ENCODE peak calls at places on chromosomes 3 and 15, in seven cellular contexts. One of them, this sample, is unnamed.

GRCh38 chr3:186413615-186414415 is 51.8 kb upstream of the DGKG start:
- DNase-seq in activated gamma-delta T cell treated with Interleukin-2 at 50 U/mL for 16 hours: peak; percentile 8
- DNase-seq in fibroblast of mammary gland: peak; percentile 64
- DNase-seq in astrocyte of the spinal cord: peak; percentile 33
- DNase-seq in AG08396: no peak
- DNase-seq in neural progenitor cell: peak; percentile 76
- DNase-seq in stimulated activated CD8-positive, alpha-beta memory T cell treated with anti-CD3 and anti-CD28 coated beads, Interleukin-15, amount 100 ng/mL, for 4 hours: no peak
- DNase-seq in this sample: peak; percentile 15

GRCh38 chr3:176514297-176514696 is 683.0 kb downstream of the TBL1XR1 start:
- DNase-seq in activated gamma-delta T cell treated with Interleukin-2 at 50 U/mL for 16 hours: no peak
- DNase-seq in fibroblast of mammary gland: peak; percentile 58
- DNase-seq in astrocyte of the spinal cord: peak; percentile 8
- DNase-seq in AG08396: peak; percentile 12
- DNase-seq in neural progenitor cell: peak; percentile 84
- DNase-seq in stimulated activated CD8-positive, alpha-beta memory T cell treated with anti-CD3 and anti-CD28 coated beads, Interleukin-15, amount 100 ng/mL, for 4 hours: no peak
- DNase-seq in this sample: peak; percentile 1

GRCh38 chr3:27827041-27827440 is 104.9 kb upstream of the EOMES start:
- DNase-seq in activated gamma-delta T cell treated with Interleukin-2 at 50 U/mL for 16 hours: no peak
- DNase-seq in fibroblast of mammary gland: no peak
- DNase-seq in astrocyte of the spinal cord: no peak
- DNase-seq in AG08396: no peak
- DNase-seq in neural progenitor cell: no peak
- DNase-seq in stimulated activated CD8-positive, alpha-beta memory T cell treated with anti-CD3 and anti-CD28 coated beads, Interleukin-15, amount 100 ng/mL, for 4 hours: no peak
- DNase-seq in this sample: no peak

GRCh38 chr3:9064251-9064650 is 101.0 kb upstream of the RAD18 start:
- DNase-seq in activated gamma-delta T cell treated with Interleukin-2 at 50 U/mL for 16 hours: no peak
- DNase-seq in fibroblast of mammary gland: no peak
- DNase-seq in astrocyte of the spinal cord: no peak
- DNase-seq in AG08396: no peak
- DNase-seq in neural progenitor cell: no peak
- DNase-seq in stimulated activated CD8-positive, alpha-beta memory T cell treated with anti-CD3 and anti-CD28 coated beads, Interleukin-15, amount 100 ng/mL, for 4 hours: no peak
- DNase-seq in this sample: no peak

GRCh38 chr3:66722675-66723074 is 221.9 kb upstream of the LRIG1 start:
- DNase-seq in activated gamma-delta T cell treated with Interleukin-2 at 50 U/mL for 16 hours: no peak
- DNase-seq in fibroblast of mammary gland: peak; percentile 86
- DNase-seq in astrocyte of the spinal cord: peak; percentile 77
- DNase-seq in AG08396: peak; percentile 73
- DNase-seq in neural progenitor cell: no peak
- DNase-seq in stimulated activated CD8-positive, alpha-beta memory T cell treated with anti-CD3 and anti-CD28 coated beads, Interleukin-15, amount 100 ng/mL, for 4 hours: no peak
- DNase-seq in this sample: no peak

GRCh38 chr3:158167737-158168469 is 58.0 kb downstream of the RSRC1 start:
- DNase-seq in activated gamma-delta T cell treated with Interleukin-2 at 50 U/mL for 16 hours: peak; percentile 3
- DNase-seq in fibroblast of mammary gland: peak; percentile 99
- DNase-seq in astrocyte of the spinal cord: peak; percentile 96
- DNase-seq in AG08396: peak; percentile 72
- DNase-seq in neural progenitor cell: no peak
- DNase-seq in stimulated activated CD8-positive, alpha-beta memory T cell treated with anti-CD3 and anti-CD28 coated beads, Interleukin-15, amount 100 ng/mL, for 4 hours: no peak
- DNase-seq in this sample: peak; percentile 89

GRCh38 chr3:112464264-112464663 is 35.0 kb downstream of the BTLA start:
- DNase-seq in activated gamma-delta T cell treated with Interleukin-2 at 50 U/mL for 16 hours: no peak
- DNase-seq in fibroblast of mammary gland: no peak
- DNase-seq in astrocyte of the spinal cord: no peak
- DNase-seq in AG08396: no peak
- DNase-seq in neural progenitor cell: no peak
- DNase-seq in stimulated activated CD8-positive, alpha-beta memory T cell treated with anti-CD3 and anti-CD28 coated beads, Interleukin-15, amount 100 ng/mL, for 4 hours: no peak
- DNase-seq in this sample: peak; percentile 28

GRCh38 chr3:132382267-132382666 is 35.0 kb upstream of the DNAJC13 start:
- DNase-seq in activated gamma-delta T cell treated with Interleukin-2 at 50 U/mL for 16 hours: no peak
- DNase-seq in fibroblast of mammary gland: no peak
- DNase-seq in astrocyte of the spinal cord: no peak
- DNase-seq in AG08396: no peak
- DNase-seq in neural progenitor cell: no peak
- DNase-seq in stimulated activated CD8-positive, alpha-beta memory T cell treated with anti-CD3 and anti-CD28 coated beads, Interleukin-15, amount 100 ng/mL, for 4 hours: no peak
- DNase-seq in this sample: no peak

GRCh38 chr3:105594219-105594618 is 227.5 kb downstream of the ALCAM start:
- DNase-seq in activated gamma-delta T cell treated with Interleukin-2 at 50 U/mL for 16 hours: no peak
- DNase-seq in fibroblast of mammary gland: peak; percentile 72
- DNase-seq in astrocyte of the spinal cord: no peak
- DNase-seq in AG08396: peak; percentile 18
- DNase-seq in neural progenitor cell: no peak
- DNase-seq in stimulated activated CD8-positive, alpha-beta memory T cell treated with anti-CD3 and anti-CD28 coated beads, Interleukin-15, amount 100 ng/mL, for 4 hours: no peak
- DNase-seq in this sample: no peak

GRCh38 chr15:44692659-44693058 is 18.5 kb downstream of the PATL2 start:
- DNase-seq in activated gamma-delta T cell treated with Interleukin-2 at 50 U/mL for 16 hours: no peak
- DNase-seq in fibroblast of mammary gland: no peak
- DNase-seq in astrocyte of the spinal cord: no peak
- DNase-seq in AG08396: no peak
- DNase-seq in neural progenitor cell: no peak
- DNase-seq in stimulated activated CD8-positive, alpha-beta memory T cell treated with anti-CD3 and anti-CD28 coated beads, Interleukin-15, amount 100 ng/mL, for 4 hours: no peak
- DNase-seq in this sample: no peak

GRCh38 chr3:87792532-87793321 is 266.1 kb downstream of the CGGBP1 start:
- DNase-seq in activated gamma-delta T cell treated with Interleukin-2 at 50 U/mL for 16 hours: no peak
- DNase-seq in fibroblast of mammary gland: no peak
- DNase-seq in astrocyte of the spinal cord: no peak
- DNase-seq in AG08396: no peak
- DNase-seq in neural progenitor cell: peak; percentile 80
- DNase-seq in stimulated activated CD8-positive, alpha-beta memory T cell treated with anti-CD3 and anti-CD28 coated beads, Interleukin-15, amount 100 ng/mL, for 4 hours: no peak
- DNase-seq in this sample: peak; percentile 38

GRCh38 chr15:73956276-73957086 is 30.2 kb downstream of the LOXL1 start:
- DNase-seq in activated gamma-delta T cell treated with Interleukin-2 at 50 U/mL for 16 hours: no peak
- DNase-seq in fibroblast of mammary gland: peak; percentile 92
- DNase-seq in astrocyte of the spinal cord: peak; percentile 95
- DNase-seq in AG08396: peak; percentile 92
- DNase-seq in neural progenitor cell: no peak
- DNase-seq in stimulated activated CD8-positive, alpha-beta memory T cell treated with anti-CD3 and anti-CD28 coated beads, Interleukin-15, amount 100 ng/mL, for 4 hours: no peak
- DNase-seq in this sample: peak; percentile 98

GRCh38 chr15:29569533-29570092 is 252.7 kb downstream of the TJP1 start:
- DNase-seq in activated gamma-delta T cell treated with Interleukin-2 at 50 U/mL for 16 hours: no peak
- DNase-seq in fibroblast of mammary gland: no peak
- DNase-seq in astrocyte of the spinal cord: no peak
- DNase-seq in AG08396: no peak
- DNase-seq in neural progenitor cell: peak; percentile 69
- DNase-seq in stimulated activated CD8-positive, alpha-beta memory T cell treated with anti-CD3 and anti-CD28 coated beads, Interleukin-15, amount 100 ng/mL, for 4 hours: no peak
- DNase-seq in this sample: no peak

GRCh38 chr15:52247032-52247431 is 48.6 kb downstream of the MYO5C start:
- DNase-seq in activated gamma-delta T cell treated with Interleukin-2 at 50 U/mL for 16 hours: no peak
- DNase-seq in fibroblast of mammary gland: peak; percentile 95
- DNase-seq in astrocyte of the spinal cord: peak; percentile 69
- DNase-seq in AG08396: no peak
- DNase-seq in neural progenitor cell: no peak
- DNase-seq in stimulated activated CD8-positive, alpha-beta memory T cell treated with anti-CD3 and anti-CD28 coated beads, Interleukin-15, amount 100 ng/mL, for 4 hours: no peak
- DNase-seq in this sample: peak; percentile 18

GRCh38 chr3:62797129-62797528 is 78.1 kb downstream of the CADPS start:
- DNase-seq in activated gamma-delta T cell treated with Interleukin-2 at 50 U/mL for 16 hours: no peak
- DNase-seq in fibroblast of mammary gland: no peak
- DNase-seq in astrocyte of the spinal cord: no peak
- DNase-seq in AG08396: no peak
- DNase-seq in neural progenitor cell: no peak
- DNase-seq in stimulated activated CD8-positive, alpha-beta memory T cell treated with anti-CD3 and anti-CD28 coated beads, Interleukin-15, amount 100 ng/mL, for 4 hours: no peak
- DNase-seq in this sample: no peak

GRCh38 chr3:182785142-182785541 is 8.2 kb upstream of the ATP11B start:
- DNase-seq in activated gamma-delta T cell treated with Interleukin-2 at 50 U/mL for 16 hours: no peak
- DNase-seq in fibroblast of mammary gland: no peak
- DNase-seq in astrocyte of the spinal cord: no peak
- DNase-seq in AG08396: no peak
- DNase-seq in neural progenitor cell: no peak
- DNase-seq in stimulated activated CD8-positive, alpha-beta memory T cell treated with anti-CD3 and anti-CD28 coated beads, Interleukin-15, amount 100 ng/mL, for 4 hours: no peak
- DNase-seq in this sample: no peak

GRCh38 chr3:149751551-149751950 is 738 bp downstream of the COMMD2 start:
- DNase-seq in activated gamma-delta T cell treated with Interleukin-2 at 50 U/mL for 16 hours: no peak
- DNase-seq in fibroblast of mammary gland: no peak
- DNase-seq in astrocyte of the spinal cord: no peak
- DNase-seq in AG08396: no peak
- DNase-seq in neural progenitor cell: peak; percentile 21
- DNase-seq in stimulated activated CD8-positive, alpha-beta memory T cell treated with anti-CD3 and anti-CD28 coated beads, Interleukin-15, amount 100 ng/mL, for 4 hours: no peak
- DNase-seq in this sample: no peak

GRCh38 chr3:98563661-98564281 is 29.6 kb downstream of the CPOX start:
- DNase-seq in activated gamma-delta T cell treated with Interleukin-2 at 50 U/mL for 16 hours: no peak
- DNase-seq in fibroblast of mammary gland: peak; percentile 75
- DNase-seq in astrocyte of the spinal cord: peak; percentile 71
- DNase-seq in AG08396: no peak
- DNase-seq in neural progenitor cell: no peak
- DNase-seq in stimulated activated CD8-positive, alpha-beta memory T cell treated with anti-CD3 and anti-CD28 coated beads, Interleukin-15, amount 100 ng/mL, for 4 hours: no peak
- DNase-seq in this sample: peak; percentile 15

GRCh38 chr3:149288655-149289054 is 44.8 kb downstream of the TM4SF18 start:
- DNase-seq in activated gamma-delta T cell treated with Interleukin-2 at 50 U/mL for 16 hours: no peak
- DNase-seq in fibroblast of mammary gland: no peak
- DNase-seq in astrocyte of the spinal cord: no peak
- DNase-seq in AG08396: no peak
- DNase-seq in neural progenitor cell: no peak
- DNase-seq in stimulated activated CD8-positive, alpha-beta memory T cell treated with anti-CD3 and anti-CD28 coated beads, Interleukin-15, amount 100 ng/mL, for 4 hours: no peak
- DNase-seq in this sample: no peak

GRCh38 chr3:11556851-11557644 is 86.7 kb downstream of the VGLL4 start:
- DNase-seq in activated gamma-delta T cell treated with Interleukin-2 at 50 U/mL for 16 hours: no peak
- DNase-seq in fibroblast of mammary gland: peak; percentile 96
- DNase-seq in astrocyte of the spinal cord: peak; percentile 95
- DNase-seq in AG08396: peak; percentile 70
- DNase-seq in neural progenitor cell: no peak
- DNase-seq in stimulated activated CD8-positive, alpha-beta memory T cell treated with anti-CD3 and anti-CD28 coated beads, Interleukin-15, amount 100 ng/mL, for 4 hours: no peak
- DNase-seq in this sample: peak; percentile 93

GRCh38 chr3:26637698-26638097 is 15.1 kb downstream of the LRRC3B start:
- DNase-seq in activated gamma-delta T cell treated with Interleukin-2 at 50 U/mL for 16 hours: no peak
- DNase-seq in fibroblast of mammary gland: no peak
- DNase-seq in astrocyte of the spinal cord: no peak
- DNase-seq in AG08396: no peak
- DNase-seq in neural progenitor cell: no peak
- DNase-seq in stimulated activated CD8-positive, alpha-beta memory T cell treated with anti-CD3 and anti-CD28 coated beads, Interleukin-15, amount 100 ng/mL, for 4 hours: no peak
- DNase-seq in this sample: no peak

GRCh38 chr15:39886418-39886817 is 33.6 kb downstream of the GPR176 start:
- DNase-seq in activated gamma-delta T cell treated with Interleukin-2 at 50 U/mL for 16 hours: no peak
- DNase-seq in fibroblast of mammary gland: no peak
- DNase-seq in astrocyte of the spinal cord: no peak
- DNase-seq in AG08396: no peak
- DNase-seq in neural progenitor cell: no peak
- DNase-seq in stimulated activated CD8-positive, alpha-beta memory T cell treated with anti-CD3 and anti-CD28 coated beads, Interleukin-15, amount 100 ng/mL, for 4 hours: no peak
- DNase-seq in this sample: no peak

GRCh38 chr3:130969621-130970020 is 57.0 kb downstream of the ASTE1 start:
- DNase-seq in activated gamma-delta T cell treated with Interleukin-2 at 50 U/mL for 16 hours: no peak
- DNase-seq in fibroblast of mammary gland: no peak
- DNase-seq in astrocyte of the spinal cord: no peak
- DNase-seq in AG08396: no peak
- DNase-seq in neural progenitor cell: no peak
- DNase-seq in stimulated activated CD8-positive, alpha-beta memory T cell treated with anti-CD3 and anti-CD28 coated beads, Interleukin-15, amount 100 ng/mL, for 4 hours: no peak
- DNase-seq in this sample: no peak

GRCh38 chr15:67259375-67259774 is 4.8 kb downstream of the IQCH start:
- DNase-seq in activated gamma-delta T cell treated with Interleukin-2 at 50 U/mL for 16 hours: no peak
- DNase-seq in fibroblast of mammary gland: no peak
- DNase-seq in astrocyte of the spinal cord: no peak
- DNase-seq in AG08396: no peak
- DNase-seq in neural progenitor cell: no peak
- DNase-seq in stimulated activated CD8-positive, alpha-beta memory T cell treated with anti-CD3 and anti-CD28 coated beads, Interleukin-15, amount 100 ng/mL, for 4 hours: no peak
- DNase-seq in this sample: no peak

GRCh38 chr15:41347236-41347635 is 14.6 kb downstream of the NUSAP1 start:
- DNase-seq in activated gamma-delta T cell treated with Interleukin-2 at 50 U/mL for 16 hours: no peak
- DNase-seq in fibroblast of mammary gland: no peak
- DNase-seq in astrocyte of the spinal cord: no peak
- DNase-seq in AG08396: no peak
- DNase-seq in neural progenitor cell: no peak
- DNase-seq in stimulated activated CD8-positive, alpha-beta memory T cell treated with anti-CD3 and anti-CD28 coated beads, Interleukin-15, amount 100 ng/mL, for 4 hours: no peak
- DNase-seq in this sample: no peak

GRCh38 chr3:68866157-68866556 is 66.2 kb downstream of the TAFA4 start:
- DNase-seq in activated gamma-delta T cell treated with Interleukin-2 at 50 U/mL for 16 hours: no peak
- DNase-seq in fibroblast of mammary gland: no peak
- DNase-seq in astrocyte of the spinal cord: no peak
- DNase-seq in AG08396: no peak
- DNase-seq in neural progenitor cell: peak; percentile 55
- DNase-seq in stimulated activated CD8-positive, alpha-beta memory T cell treated with anti-CD3 and anti-CD28 coated beads, Interleukin-15, amount 100 ng/mL, for 4 hours: no peak
- DNase-seq in this sample: no peak

GRCh38 chr3:113697192-113698090 is 999 bp upstream of the USF3 start:
- DNase-seq in activated gamma-delta T cell treated with Interleukin-2 at 50 U/mL for 16 hours: peak; percentile 17
- DNase-seq in fibroblast of mammary gland: no peak
- DNase-seq in astrocyte of the spinal cord: no peak
- DNase-seq in AG08396: peak; percentile 18
- DNase-seq in neural progenitor cell: peak; percentile 27
- DNase-seq in stimulated activated CD8-positive, alpha-beta memory T cell treated with anti-CD3 and anti-CD28 coated beads, Interleukin-15, amount 100 ng/mL, for 4 hours: no peak
- DNase-seq in this sample: peak; percentile 19

GRCh38 chr15:76150508-76150907 is 90.7 kb downstream of the TMEM266 start:
- DNase-seq in activated gamma-delta T cell treated with Interleukin-2 at 50 U/mL for 16 hours: no peak
- DNase-seq in fibroblast of mammary gland: no peak
- DNase-seq in astrocyte of the spinal cord: no peak
- DNase-seq in AG08396: no peak
- DNase-seq in neural progenitor cell: no peak
- DNase-seq in stimulated activated CD8-positive, alpha-beta memory T cell treated with anti-CD3 and anti-CD28 coated beads, Interleukin-15, amount 100 ng/mL, for 4 hours: no peak
- DNase-seq in this sample: no peak

GRCh38 chr15:64045774-64046346 is 425 bp downstream of the DAPK2 start:
- DNase-seq in activated gamma-delta T cell treated with Interleukin-2 at 50 U/mL for 16 hours: peak; percentile 23
- DNase-seq in fibroblast of mammary gland: no peak
- DNase-seq in astrocyte of the spinal cord: no peak
- DNase-seq in AG08396: no peak
- DNase-seq in neural progenitor cell: no peak
- DNase-seq in stimulated activated CD8-positive, alpha-beta memory T cell treated with anti-CD3 and anti-CD28 coated beads, Interleukin-15, amount 100 ng/mL, for 4 hours: no peak
- DNase-seq in this sample: no peak

GRCh38 chr3:194312743-194313281 is 38.3 kb downstream of the CPN2 start:
- DNase-seq in activated gamma-delta T cell treated with Interleukin-2 at 50 U/mL for 16 hours: no peak
- DNase-seq in fibroblast of mammary gland: peak; percentile 86
- DNase-seq in astrocyte of the spinal cord: peak; percentile 47
- DNase-seq in AG08396: no peak
- DNase-seq in neural progenitor cell: peak; percentile 55
- DNase-seq in stimulated activated CD8-positive, alpha-beta memory T cell treated with anti-CD3 and anti-CD28 coated beads, Interleukin-15, amount 100 ng/mL, for 4 hours: no peak
- DNase-seq in this sample: no peak

GRCh38 chr15:37016287-37016686 is 84.1 kb downstream of the MEIS2 start:
- DNase-seq in activated gamma-delta T cell treated with Interleukin-2 at 50 U/mL for 16 hours: no peak
- DNase-seq in fibroblast of mammary gland: peak; percentile 97
- DNase-seq in astrocyte of the spinal cord: peak; percentile 85
- DNase-seq in AG08396: peak; percentile 27
- DNase-seq in neural progenitor cell: no peak
- DNase-seq in stimulated activated CD8-positive, alpha-beta memory T cell treated with anti-CD3 and anti-CD28 coated beads, Interleukin-15, amount 100 ng/mL, for 4 hours: no peak
- DNase-seq in this sample: no peak